ENCODE peak calls at places on chromosomes 6 and 20, in six cellular contexts. W is AG08395; P is effector CD4-positive, alpha-beta T cell; H is HEK293T; T is MV-4-11; A is NCI-H1105. Z is an unnamed sample.

GRCh38 chr20:56974499-56975250 is 291.8 kb downstream of the BMP7 start:
- DNase-seq in W (peak), P (no peak), H (peak), T (peak), A (no peak), Z (no peak)

GRCh38 chr6:32819729-32820128 is 2.9 kb upstream of the HLA-DOB start:
- DNase-seq in W (peak), P (no peak), H (no peak), T (no peak), A (no peak), Z (peak)

GRCh38 chr6:135145509-135145865 is 35.6 kb upstream of the MYB start:
- DNase-seq in W (no peak), P (no peak), H (no peak), T (peak), A (no peak), Z (no peak)

GRCh38 chr6:17957488-17957887 is 29.9 kb downstream of the KIF13A start:
- DNase-seq in W (no peak), P (no peak), H (no peak), T (no peak), A (no peak), Z (peak)

GRCh38 chr6:163170294-163170883 is 244.1 kb upstream of the QKI start:
- DNase-seq in W (no peak), P (no peak), H (peak), T (no peak), A (no peak), Z (no peak)

GRCh38 chr6:157990321-157991066 is 8.8 kb downstream of the SYNJ2 start:
- DNase-seq in W (no peak), P (no peak), H (no peak), T (no peak), A (no peak), Z (peak)

GRCh38 chr20:40532103-40532502 is 156.9 kb downstream of the MAFB start:
- DNase-seq in W (no peak), P (no peak), H (peak), T (no peak), A (no peak), Z (no peak)

GRCh38 chr20:57433658-57434389 is 42.6 kb downstream of the RBM38 start:
- DNase-seq in W (no peak), P (no peak), H (no peak), T (peak), A (no peak), Z (no peak)

GRCh38 chr20:62596486-62596885 is 45.8 kb upstream of the SLCO4A1 start:
- DNase-seq in W (no peak), P (no peak), H (no peak), T (no peak), A (no peak), Z (no peak)

GRCh38 chr6:170136541-170137175 is 154.2 kb downstream of the DLL1 start:
- DNase-seq in W (no peak), P (no peak), H (no peak), T (no peak), A (no peak), Z (no peak)

GRCh38 chr6:55528624-55529023 is 50.4 kb downstream of the HMGCLL1 start:
- DNase-seq in W (peak), P (no peak), H (peak), T (peak), A (no peak), Z (peak)

GRCh38 chr6:150981095-150981494 is 115.6 kb downstream of the MTHFD1L start:
- DNase-seq in W (no peak), P (no peak), H (no peak), T (no peak), A (no peak), Z (no peak)

GRCh38 chr6:70108230-70108629 is 194.7 kb downstream of the COL9A1 start:
- DNase-seq in W (peak), P (no peak), H (peak), T (no peak), A (peak), Z (peak)

GRCh38 chr20:6265204-6265904 is 142.5 kb upstream of the FERMT1 start:
- DNase-seq in W (peak), P (no peak), H (no peak), T (peak), A (peak), Z (peak)

GRCh38 chr6:48476257-48476656 is 365.3 kb upstream of the PTCHD4 start:
- DNase-seq in W (no peak), P (no peak), H (no peak), T (no peak), A (no peak), Z (peak)

GRCh38 chr20:43973671-43974450 is 59.2 kb downstream of the TOX2 start:
- DNase-seq in W (no peak), P (no peak), H (no peak), T (no peak), A (no peak), Z (no peak)

GRCh38 chr6:154606457-154606856 is 96.0 kb upstream of the CNKSR3 start:
- DNase-seq in W (no peak), P (peak), H (no peak), T (no peak), A (no peak), Z (no peak)

GRCh38 chr6:78513856-78514255 is 353.5 kb upstream of the IRAK1BP1 start:
- DNase-seq in W (no peak), P (no peak), H (no peak), T (no peak), A (no peak), Z (peak)

Z was measured in LHCN-M2.